ENCODE peak calls at places on chromosomes 12 and 14, in eight cellular contexts. W, C, Z, I, R, O, A and P are unnamed samples.

GRCh38 chr14:60760648-60761364 is 26.2 kb downstream of the MNAT1 start:
- DNase-seq in A (no peak), R (no peak), Z (no peak), I (no peak), O (no peak), C (peak), W (no peak), P (no peak)

GRCh38 chr12:127810026-127810425 is 456.9 kb upstream of the TMEM132C start:
- DNase-seq in A (no peak), W (no peak), I (peak), R (peak), Z (peak), C (no peak), O (no peak), P (no peak)

GRCh38 chr12:85588221-85588620 is 248.0 kb downstream of the RASSF9 start:
- DNase-seq in A (no peak), C (no peak), R (no peak), I (no peak), W (no peak), Z (no peak), O (no peak), P (no peak)

GRCh38 chr12:26374934-26375333 is 179.6 kb downstream of the SSPN start:
- DNase-seq in O (no peak), C (no peak), Z (no peak), W (no peak), R (no peak), A (no peak), I (no peak), P (no peak)

GRCh38 chr12:92032965-92033364 is 112.7 kb downstream of the BTG1 start:
- DNase-seq in O (no peak), C (no peak), A (no peak), I (no peak), W (no peak), R (no peak), Z (no peak), P (no peak)

GRCh38 chr14:96098309-96098998 is 59.3 kb downstream of the C14orf132 start:
- DNase-seq in Z (no peak), I (no peak), O (no peak), C (peak), W (peak), R (peak), A (no peak), P (peak)

GRCh38 chr14:101600336-101600890 is 39.1 kb downstream of the DIO3 start:
- DNase-seq in R (no peak), A (no peak), Z (no peak), O (peak), I (no peak), W (no peak), C (no peak), P (no peak)

GRCh38 chr12:120744922-120745493 is 19.4 kb downstream of the ACADS start:
- DNase-seq in A (no peak), C (no peak), W (no peak), Z (no peak), R (no peak), O (no peak), I (no peak), P (no peak)

GRCh38 chr12:117331691-117332090 is 29.7 kb downstream of the NOS1 start:
- DNase-seq in O (no peak), I (no peak), R (no peak), W (no peak), C (no peak), A (no peak), Z (no peak), P (no peak)

GRCh38 chr12:53737951-53738833 is 10.9 kb upstream of the CALCOCO1 start:
- DNase-seq in A (no peak), O (no peak), I (no peak), C (no peak), R (no peak), W (no peak), Z (no peak), P (no peak)

GRCh38 chr14:28243600-28243999 is 523.0 kb upstream of the FOXG1 start:
- DNase-seq in R (no peak), C (no peak), W (no peak), Z (no peak), I (peak), A (no peak), O (no peak), P (no peak)

GRCh38 chr14:53601409-53601808 is 355.2 kb downstream of the BMP4 start:
- DNase-seq in R (no peak), Z (no peak), C (no peak), O (no peak), W (no peak), I (no peak), A (no peak), P (no peak)

GRCh38 chr12:3432176-3432742 is 58.7 kb upstream of the PRMT8 start:
- DNase-seq in W (no peak), Z (no peak), O (no peak), C (peak), A (no peak), I (no peak), R (no peak), P (no peak)

GRCh38 chr14:94481468-94482131 is 5.6 kb upstream of the SERPINA9 start:
- DNase-seq in R (no peak), I (no peak), W (no peak), Z (no peak), C (no peak), A (no peak), O (no peak), P (no peak)

GRCh38 chr12:10722905-10723866 is at the start of gene YBX3:
- DNase-seq in Z (peak), W (peak), C (no peak), A (peak), O (peak), R (peak), I (no peak), P (peak)

GRCh38 chr12:19533567-19533966 is 94.3 kb downstream of the AEBP2 start:
- DNase-seq in R (no peak), O (no peak), C (no peak), A (no peak), Z (no peak), I (no peak), W (no peak), P (no peak)

GRCh38 chr14:90419200-90419599 is 22.4 kb downstream of the CALM1 start:
- DNase-seq in C (no peak), R (peak), Z (peak), I (peak), W (peak), A (peak), O (peak), P (peak)

GRCh38 chr12:27226319-27226984 is 17.6 kb upstream of the STK38L start:
- DNase-seq in O (no peak), Z (no peak), R (peak), I (no peak), C (no peak), W (no peak), A (no peak), P (no peak)

GRCh38 chr12:123721245-123721644 is 9.1 kb downstream of the ATP6V0A2 start:
- DNase-seq in I (no peak), O (no peak), A (no peak), R (no peak), Z (no peak), C (no peak), W (no peak), P (no peak)

GRCh38 chr12:5779401-5779800 is 165.7 kb downstream of the ANO2 start:
- DNase-seq in R (no peak), A (no peak), C (no peak), W (no peak), Z (no peak), I (no peak), O (no peak), P (no peak)

GRCh38 chr14:100779691-100780080 is 46.2 kb upstream of the MEG3 start:
- DNase-seq in C (no peak), O (no peak), R (no peak), Z (no peak), A (no peak), W (no peak), I (no peak), P (no peak)

GRCh38 chr14:70947739-70948138 is 40.5 kb downstream of the PCNX1 start:
- DNase-seq in C (no peak), R (no peak), W (no peak), O (no peak), I (no peak), Z (no peak), A (no peak), P (no peak)

GRCh38 chr12:93322784-93323183 is 54.9 kb upstream of the NUDT4 start:
- DNase-seq in W (no peak), A (no peak), Z (peak), I (peak), R (no peak), O (no peak), C (no peak), P (no peak)

GRCh38 chr12:119222222-119222951 is 43.7 kb downstream of the HSPB8 start:
- DNase-seq in I (no peak), A (no peak), C (peak), W (no peak), R (no peak), O (no peak), Z (no peak), P (no peak)

GRCh38 chr14:103334644-103335603 is 887 bp downstream of the EIF5 start:
- DNase-seq in Z (no peak), A (peak), O (peak), I (no peak), C (peak), W (peak), R (peak), P (peak)

GRCh38 chr12:92403210-92404175 is 257.8 kb upstream of the BTG1 start:
- DNase-seq in A (no peak), O (no peak), I (peak), Z (no peak), C (no peak), R (no peak), W (no peak), P (no peak)

GRCh38 chr14:54058501-54058900 is 101.9 kb upstream of the BMP4 start:
- DNase-seq in I (no peak), C (no peak), Z (no peak), W (no peak), R (no peak), O (no peak), A (no peak), P (no peak)